ENCODE peak calls at places on chromosomes 11 and 22, in ten cellular contexts. L, H, O, K, M, U, J, X, P and W are unnamed samples.

GRCh38 chr11:121575250-121575962 is 122.6 kb upstream of the SORL1-AS1 start:
- DNase-seq in L (peak; percentile 16), H (no peak), O (peak; percentile 41), K (no peak), M (no peak), U (peak; percentile 22), J (no peak), X (peak; percentile 93), P (peak; percentile 63), W (no peak)

GRCh38 chr11:69892237-69892985 is 73.2 kb upstream of the FGF3 start:
- DNase-seq in L (no peak), H (no peak), O (no peak), K (no peak), M (no peak), U (no peak), J (no peak), X (no peak), P (no peak), W (no peak)

GRCh38 chr11:95338430-95338991 is 107.5 kb upstream of the SESN3 start:
- DNase-seq in L (peak; percentile 49), H (peak; percentile 48), O (peak; percentile 64), K (peak; percentile 56), M (no peak), U (no peak), J (no peak), X (peak; percentile 89), P (peak; percentile 65), W (no peak)

GRCh38 chr22:49112661-49113626 is 714.7 kb downstream of the BRD1 start:
- DNase-seq in L (no peak), H (no peak), O (no peak), K (no peak), M (no peak), U (no peak), J (no peak), X (no peak), P (no peak), W (no peak)

GRCh38 chr11:132734217-132734616 is 798.1 kb downstream of the OPCML start:
- DNase-seq in L (peak; percentile 67), H (peak; percentile 99), O (no peak), K (no peak), M (no peak), U (no peak), J (no peak), X (no peak), P (no peak), W (peak; percentile 5)

GRCh38 chr11:95922536-95923440 is 1.1 kb downstream of the MTMR2 start:
- DNase-seq in L (no peak), H (peak; percentile 8), O (no peak), K (no peak), M (no peak), U (no peak), J (no peak), X (no peak), P (no peak), W (no peak)

GRCh38 chr11:3133456-3134217 is 31.5 kb downstream of the OSBPL5 start:
- DNase-seq in L (no peak), H (no peak), O (no peak), K (no peak), M (no peak), U (no peak), J (no peak), X (no peak), P (no peak), W (no peak)

GRCh38 chr11:12840871-12841516 is 166.8 kb downstream of the TEAD1 start:
- DNase-seq in L (no peak), H (no peak), O (no peak), K (no peak), M (no peak), U (no peak), J (no peak), X (no peak), P (no peak), W (no peak)

GRCh38 chr11:19349340-19350025 is 108.7 kb upstream of the E2F8 start:
- DNase-seq in L (no peak), H (no peak), O (no peak), K (no peak), M (no peak), U (peak; percentile 25), J (no peak), X (no peak), P (peak; percentile 53), W (no peak)

GRCh38 chr11:84437129-84438123 is 1151.3 kb upstream of the CCDC90B start:
- DNase-seq in L (no peak), H (no peak), O (no peak), K (peak; percentile 68), M (no peak), U (no peak), J (no peak), X (no peak), P (no peak), W (peak; percentile 0)

GRCh38 chr11:116539211-116539610 is 233.6 kb downstream of the BUD13 start:
- DNase-seq in L (no peak), H (no peak), O (no peak), K (no peak), M (no peak), U (no peak), J (no peak), X (peak; percentile 33), P (no peak), W (no peak)

GRCh38 chr11:61157743-61158142 is 3.5 kb downstream of the VPS37C start:
- DNase-seq in L (no peak), H (no peak), O (no peak), K (no peak), M (no peak), U (no peak), J (no peak), X (no peak), P (no peak), W (no peak)

GRCh38 chr11:128904872-128905344 is 13.8 kb downstream of the KCNJ5 start:
- DNase-seq in L (no peak), H (peak; percentile 29), O (no peak), K (no peak), M (no peak), U (no peak), J (no peak), X (no peak), P (no peak), W (no peak)

GRCh38 chr22:44475706-44476105 is 22.3 kb downstream of the RTL6 start:
- DNase-seq in L (no peak), H (no peak), O (no peak), K (no peak), M (no peak), U (no peak), J (no peak), X (no peak), P (no peak), W (no peak)

GRCh38 chr11:75014129-75014528 is 25.4 kb downstream of the NEU3 start:
- DNase-seq in L (peak; percentile 94), H (peak; percentile 86), O (no peak), K (no peak), M (no peak), U (no peak), J (no peak), X (no peak), P (no peak), W (no peak)

GRCh38 chr11:44708063-44708462 is 18.7 kb upstream of the TSPAN18 start:
- DNase-seq in L (no peak), H (peak; percentile 20), O (no peak), K (no peak), M (no peak), U (no peak), J (no peak), X (no peak), P (no peak), W (no peak)

GRCh38 chr11:112523477-112523876 is 262.8 kb upstream of the PLET1 start:
- DNase-seq in L (no peak), H (peak; percentile 29), O (no peak), K (no peak), M (no peak), U (peak; percentile 47), J (no peak), X (no peak), P (peak; percentile 75), W (no peak)

GRCh38 chr22:29205598-29206371 is at the start of gene EMID1:
- DNase-seq in L (peak; percentile 23), H (no peak), O (no peak), K (no peak), M (peak; percentile 7), U (no peak), J (no peak), X (no peak), P (no peak), W (no peak)

GRCh38 chr11:4038973-4039372 is 55.6 kb upstream of the RRM1 start:
- DNase-seq in L (peak; percentile 58), H (no peak), O (no peak), K (no peak), M (no peak), U (no peak), J (no peak), X (no peak), P (no peak), W (no peak)

GRCh38 chr22:40728731-40729189 is 49.5 kb downstream of the MCHR1 start:
- DNase-seq in L (peak; percentile 49), H (peak; percentile 46), O (no peak), K (no peak), M (peak; percentile 33), U (no peak), J (peak; percentile 32), X (no peak), P (no peak), W (peak; percentile 60)

GRCh38 chr22:23504522-23504921 is 75.6 kb downstream of the IGLL1 start:
- DNase-seq in L (no peak), H (no peak), O (no peak), K (no peak), M (no peak), U (no peak), J (no peak), X (no peak), P (no peak), W (no peak)

GRCh38 chr11:118699508-118700220 is 20.2 kb upstream of the TREH start:
- DNase-seq in L (no peak), H (no peak), O (no peak), K (no peak), M (no peak), U (no peak), J (no peak), X (no peak), P (no peak), W (no peak)

GRCh38 chr11:127843483-127844396 is 743.6 kb downstream of the ETS1 start:
- DNase-seq in L (peak; percentile 56), H (peak; percentile 71), O (no peak), K (peak; percentile 66), M (peak; percentile 56), U (no peak), J (peak; percentile 56), X (peak; percentile 79), P (peak; percentile 65), W (peak; percentile 31)

GRCh38 chr11:74543991-74544390 is 48.4 kb upstream of the POLD3 start:
- DNase-seq in L (no peak), H (no peak), O (no peak), K (no peak), M (no peak), U (no peak), J (no peak), X (no peak), P (no peak), W (peak; percentile 31)

GRCh38 chr11:36602143-36602542 is 4.1 kb upstream of the RAG2 start:
- DNase-seq in L (no peak), H (no peak), O (no peak), K (no peak), M (no peak), U (no peak), J (no peak), X (no peak), P (no peak), W (no peak)

GRCh38 chr11:120867988-120868387 is 155.9 kb upstream of the TBCEL start:
- DNase-seq in L (no peak), H (no peak), O (no peak), K (no peak), M (no peak), U (no peak), J (no peak), X (no peak), P (no peak), W (no peak)

GRCh38 chr11:47177229-47177845 is 658 bp upstream of the ARFGAP2 start:
- DNase-seq in L (peak; percentile 80), H (peak; percentile 85), O (peak; percentile 45), K (no peak), M (peak; percentile 61), U (peak; percentile 83), J (peak; percentile 71), X (peak; percentile 82), P (peak; percentile 86), W (no peak)

GRCh38 chr11:90803366-90803765 is 580.5 kb upstream of the CHORDC1 start:
- DNase-seq in L (peak; percentile 0), H (no peak), O (no peak), K (no peak), M (no peak), U (no peak), J (no peak), X (no peak), P (no peak), W (no peak)